ENCODE peak calls at places on chromosomes 16 and 17, in four cellular contexts. N, E, R and U are unnamed samples.

GRCh38 chr16:69243479-69243878 is 56.5 kb downstream of the SNTB2 start:
- DNase-seq in N (no peak), E (no peak), R (no peak), U (no peak)

GRCh38 chr16:49048557-49048956 is 233.1 kb downstream of the CBLN1 start:
- DNase-seq in N (no peak), E (no peak), R (no peak), U (no peak)

GRCh38 chr16:67546761-67547422 is 15.4 kb upstream of the CTCF start:
- DNase-seq in N (peak; percentile 78), E (peak; percentile 88), R (peak; percentile 82), U (peak; percentile 82)

GRCh38 chr16:82092711-82093110 is 57.7 kb downstream of the HSD17B2 start:
- DNase-seq in N (no peak), E (no peak), R (no peak), U (no peak)

GRCh38 chr17:64152428-64153125 is 22.6 kb upstream of the ERN1 start:
- DNase-seq in N (no peak), E (no peak), R (no peak), U (peak; percentile 69)

GRCh38 chr17:82152556-82153294 is 54.7 kb upstream of the FASN start:
- DNase-seq in N (no peak), E (peak; percentile 91), R (no peak), U (no peak)

GRCh38 chr16:25143898-25144297 is 32.4 kb downstream of the LCMT1 start:
- DNase-seq in N (no peak), E (no peak), R (no peak), U (peak; percentile 14)

GRCh38 chr16:68529931-68530667 is 9.0 kb upstream of the ZFP90 start:
- DNase-seq in N (peak; percentile 92), E (peak; percentile 93), R (peak; percentile 69), U (peak; percentile 93)

GRCh38 chr16:27727941-27728340 is 178.0 kb downstream of the KATNIP start:
- DNase-seq in N (no peak), E (no peak), R (no peak), U (no peak)

GRCh38 chr16:68367034-68367433 is 56.2 kb downstream of the PRMT7 start:
- DNase-seq in N (no peak), E (peak; percentile 48), R (peak; percentile 87), U (peak; percentile 65)

GRCh38 chr16:5412721-5413120 is 315.1 kb upstream of the EEF2KMT start:
- DNase-seq in N (no peak), E (no peak), R (no peak), U (peak; percentile 1)

GRCh38 chr17:31308372-31308905 is 5.4 kb downstream of the EVI2B start:
- DNase-seq in N (no peak), E (no peak), R (peak; percentile 77), U (no peak)

GRCh38 chr16:23509441-23509754 is 896 bp downstream of the GGA2 start:
- DNase-seq in N (no peak), E (no peak), R (no peak), U (peak; percentile 48)

GRCh38 chr16:17512636-17513220 is 42.0 kb upstream of the XYLT1 start:
- DNase-seq in N (no peak), E (no peak), R (no peak), U (no peak)

GRCh38 chr16:85436207-85436606 is 176.9 kb upstream of the GSE1 start:
- DNase-seq in N (peak; percentile 60), E (no peak), R (no peak), U (no peak)

GRCh38 chr17:44492706-44493272 is 10.4 kb downstream of the GPATCH8 start:
- DNase-seq in N (no peak), E (no peak), R (no peak), U (no peak)

GRCh38 chr16:10971560-10971961 is 27.2 kb downstream of the CLEC16A start:
- DNase-seq in N (peak; percentile 70), E (no peak), R (peak; percentile 78), U (peak; percentile 81)

GRCh38 chr17:78391843-78392242 is 13.4 kb downstream of the PGS1 start:
- DNase-seq in N (no peak), E (no peak), R (no peak), U (no peak)

GRCh38 chr16:62035115-62036092 is 834 bp downstream of the CDH8 start:
- DNase-seq in N (no peak), E (no peak), R (no peak), U (no peak)

GRCh38 chr17:61158372-61158771 is 241.3 kb upstream of the TBX2 start:
- DNase-seq in N (no peak), E (no peak), R (no peak), U (no peak)

GRCh38 chr16:68000024-68000423 is 740 bp upstream of the DPEP2 start:
- DNase-seq in N (no peak), E (no peak), R (peak; percentile 74), U (no peak)

GRCh38 chr17:76276069-76276431 is 10.9 kb downstream of the UBALD2 start:
- DNase-seq in N (no peak), E (no peak), R (no peak), U (no peak)

GRCh38 chr17:63246344-63246743 is 199.8 kb downstream of the CYB561 start:
- DNase-seq in N (no peak), E (no peak), R (no peak), U (no peak)

GRCh38 chr16:8959921-8960787 is 3.6 kb downstream of the USP7 start:
- DNase-seq in N (no peak), E (no peak), R (peak; percentile 54), U (peak; percentile 50)

GRCh38 chr16:397135-397661 is at the start of gene NME4:
- DNase-seq in N (peak; percentile 46), E (no peak), R (peak; percentile 61), U (peak; percentile 67)

GRCh38 chr17:73770115-73770848 is 126.0 kb upstream of the SDK2 start:
- DNase-seq in N (peak; percentile 46), E (peak; percentile 81), R (no peak), U (peak; percentile 66)

GRCh38 chr17:58338907-58339774 is 10.5 kb upstream of the TSPOAP1 start:
- DNase-seq in N (no peak), E (no peak), R (peak; percentile 97), U (peak; percentile 69)

GRCh38 chr17:80558046-80558445 is 13.4 kb downstream of the RPTOR start:
- DNase-seq in N (no peak), E (no peak), R (no peak), U (no peak)

GRCh38 chr16:67995423-67995822 is 3.9 kb downstream of the DPEP2 start:
- DNase-seq in N (no peak), E (no peak), R (peak; percentile 64), U (peak; percentile 46)

GRCh38 chr17:8628609-8629169 is 1.8 kb downstream of the MYH10 start:
- DNase-seq in N (no peak), E (no peak), R (no peak), U (peak; percentile 92)

GRCh38 chr16:70715860-70716357 is 30.1 kb upstream of the MTSS2 start:
- DNase-seq in N (no peak), E (no peak), R (no peak), U (no peak)

GRCh38 chr17:49193513-49194296 is 16.7 kb downstream of the GNGT2 start:
- DNase-seq in N (peak; percentile 85), E (peak; percentile 43), R (peak; percentile 80), U (peak; percentile 65)

GRCh38 chr17:79622776-79623175 is 11.9 kb upstream of the RBFOX3 start:
- DNase-seq in N (peak; percentile 8), E (no peak), R (no peak), U (no peak)

GRCh38 chr17:78797691-78798585 is 15.9 kb upstream of the CYTH1 start:
- DNase-seq in N (no peak), E (no peak), R (no peak), U (no peak)

GRCh38 chr17:80838381-80839345 is 153.0 kb upstream of the CHMP6 start:
- DNase-seq in N (no peak), E (no peak), R (no peak), U (no peak)

GRCh38 chr17:3965123-3965800 is 1.0 kb upstream of the ATP2A3 start:
- DNase-seq in N (no peak), E (peak; percentile 83), R (peak; percentile 92), U (peak; percentile 74)
- TF ChIP-seq POLR2A in N (no peak), E (no peak), R (peak; percentile 35), U (peak; percentile 32)

GRCh38 chr16:30949655-30950515 is 1.0 kb downstream of the ORAI3 start:
- DNase-seq in N (peak; percentile 82), E (peak; percentile 67), R (peak; percentile 94), U (peak; percentile 93)
- TF ChIP-seq POLR2A in N (peak; percentile 47), E (no peak), R (peak; percentile 55), U (peak; percentile 99)

GRCh38 chr17:1001640-1002411 is 4.9 kb downstream of the TIMM22 start:
- DNase-seq in N (no peak), E (no peak), R (no peak), U (no peak)

GRCh38 chr17:992933-993332 is 4.0 kb upstream of the TIMM22 start:
- DNase-seq in N (no peak), E (no peak), R (no peak), U (no peak)

GRCh38 chr17:1000597-1001490 is 3.9 kb downstream of the TIMM22 start:
- DNase-seq in N (no peak), E (peak; percentile 63), R (no peak), U (no peak)

GRCh38 chr17:998111-998510 is 1.2 kb downstream of the TIMM22 start:
- DNase-seq in N (no peak), E (no peak), R (no peak), U (no peak)

DNA sequence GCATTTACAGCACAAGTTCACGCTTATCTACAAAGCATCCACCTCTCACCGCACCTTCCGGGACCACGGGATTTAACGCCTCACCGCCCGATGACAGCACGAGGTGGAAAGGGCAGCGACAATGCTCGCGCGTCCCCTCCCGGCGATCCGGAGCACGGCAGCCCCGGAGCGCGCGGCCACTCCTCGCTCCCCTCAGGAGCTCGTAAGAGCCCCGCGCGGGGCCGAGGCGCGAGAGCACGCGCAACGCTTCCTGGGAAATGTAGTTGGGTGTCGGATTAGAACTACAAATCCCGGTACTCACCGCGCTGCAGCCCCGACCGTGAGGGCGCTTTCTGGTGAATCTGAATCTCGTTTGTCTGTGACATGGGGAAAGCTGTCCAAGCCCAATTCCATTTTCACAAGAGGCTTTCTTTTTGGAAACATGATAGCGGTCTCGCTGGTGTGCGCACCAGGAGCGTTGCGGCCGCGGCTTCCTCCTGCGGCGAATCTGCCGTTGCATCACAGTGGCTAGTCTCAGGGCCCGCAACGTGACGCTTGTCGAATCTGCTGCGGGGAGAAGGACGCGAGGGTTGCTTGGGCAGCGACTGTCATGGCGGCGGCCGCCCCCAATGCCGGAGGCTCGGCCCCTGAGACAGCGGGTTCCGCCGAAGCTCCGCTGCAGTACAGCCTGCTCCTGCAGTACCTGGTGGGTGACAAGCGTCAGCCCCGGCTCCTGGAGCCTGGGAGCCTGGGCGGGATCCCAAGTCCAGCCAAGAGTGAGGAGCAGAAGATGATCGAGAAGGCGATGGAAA is at the start of gene TIMM22:
- DNase-seq in N (peak; percentile 87), E (peak; percentile 93), R (peak; percentile 95), U (peak; percentile 97)
- TF ChIP-seq POLR2A in N (peak; percentile 78), E (no peak), R (peak; percentile 70), U (peak; percentile 93)

DNA sequence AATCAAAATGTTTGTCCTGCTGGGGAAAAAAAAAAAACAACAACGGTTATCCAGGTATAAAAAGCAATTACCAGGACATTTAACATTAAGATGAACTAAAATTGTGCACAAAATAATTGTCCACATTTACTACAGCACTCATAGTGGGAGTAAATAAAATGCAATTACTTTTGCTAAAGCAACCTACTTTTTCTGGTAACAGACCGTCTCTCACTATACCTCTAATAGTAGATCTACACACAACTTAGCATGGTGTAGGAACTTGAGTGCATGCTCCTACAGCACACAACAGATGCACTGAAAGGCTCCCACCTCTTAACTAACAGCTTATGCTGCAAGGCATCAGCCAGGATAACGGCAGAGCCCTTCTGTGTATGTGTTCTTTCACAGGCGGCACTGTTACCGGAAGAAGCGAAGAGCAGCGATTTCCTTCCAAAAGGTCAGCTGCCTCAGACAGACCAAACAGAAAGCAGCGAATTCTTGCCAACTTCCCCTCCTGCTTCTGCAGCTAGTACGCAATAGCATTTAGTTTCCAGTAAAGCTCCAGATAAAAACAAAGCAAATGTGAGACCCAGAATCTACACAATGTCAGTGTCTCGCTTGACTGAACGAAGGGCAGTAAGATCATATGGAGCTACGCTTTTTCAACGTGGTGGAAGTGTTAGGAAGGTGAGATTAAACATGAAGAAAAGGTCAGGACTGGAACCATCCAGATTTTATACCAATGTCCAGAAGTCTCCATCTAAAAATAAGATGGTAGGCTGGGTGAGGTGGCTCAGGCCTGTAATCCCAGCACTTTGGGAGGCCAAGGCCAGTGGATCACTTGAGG is 27.6 kb downstream of the STAT5B start:
- DNase-seq in N (peak; percentile 91), E (peak; percentile 81), R (peak; percentile 94), U (peak; percentile 81)
- TF ChIP-seq POLR2A in N (peak; percentile 51), E (no peak), R (peak; percentile 55), U (peak; percentile 68)